ENCODE peak calls at places on chromosome 14, in four cellular contexts. V is coronary artery, I is sigmoid colon, R is prostate gland. F is an unnamed sample.

GRCh38 chr14:52119030-52119429 is 50.2 kb upstream of the NID2 start:
- DNase-seq in I (no peak), R (no peak), V (no peak), F (no peak)

GRCh38 chr14:68464716-68465115 is 328.2 kb downstream of the ZFP36L1 start:
- DNase-seq in I (no peak), V (no peak), R (no peak), F (peak)

GRCh38 chr14:34368115-34368970 is 93.7 kb downstream of the SPTSSA start:
- DNase-seq in I (no peak), V (no peak), R (no peak), F (no peak)

GRCh38 chr14:100446572-100446971 is 123.4 kb downstream of the SLC25A47 start:
- DNase-seq in R (no peak), I (no peak), V (no peak), F (no peak)

GRCh38 chr14:56996721-56997399 is 186.6 kb upstream of the OTX2 start:
- DNase-seq in I (no peak), V (no peak), R (no peak), F (no peak)

GRCh38 chr14:49659526-49660455 is 24.7 kb upstream of the DNAAF2 start:
- DNase-seq in R (no peak), I (no peak), V (no peak), F (no peak)

GRCh38 chr14:100159107-100159864 is at the start of gene DEGS2:
- DNase-seq in I (no peak), R (no peak), V (no peak), F (no peak)

GRCh38 chr14:59342516-59343484 is 122.4 kb downstream of the GPR135 start:
- DNase-seq in R (no peak), I (no peak), V (no peak), F (no peak)

GRCh38 chr14:74608959-74609611 is 3.0 kb downstream of the LTBP2 start:
- DNase-seq in R (peak), V (no peak), I (peak), F (peak)

GRCh38 chr14:62162998-62163589 is 400.9 kb downstream of the SNAPC1 start:
- DNase-seq in R (peak), I (no peak), V (no peak), F (no peak)

GRCh38 chr14:32205984-32206383 is 2.9 kb upstream of the RNU6-8 start:
- DNase-seq in V (no peak), I (no peak), R (no peak), F (no peak)

GRCh38 chr14:75438486-75439080 is 10.8 kb downstream of the JDP2 start:
- DNase-seq in R (no peak), I (peak), V (peak), F (no peak)

GRCh38 chr14:72714871-72715214 is 179.1 kb downstream of the DPF3 start:
- DNase-seq in V (no peak), I (peak), R (no peak), F (no peak)

GRCh38 chr14:31895206-31895605 is 181.9 kb upstream of the ARHGAP5 start:
- DNase-seq in I (no peak), V (no peak), R (no peak), F (no peak)

GRCh38 chr14:34501004-34501580 is 38.4 kb downstream of the EAPP start:
- DNase-seq in R (no peak), I (no peak), V (no peak), F (no peak)

GRCh38 chr14:75247286-75247922 is 31.2 kb upstream of the FOS start:
- DNase-seq in I (no peak), R (no peak), V (no peak), F (no peak)

GRCh38 chr14:101495284-101495683 is 66.0 kb upstream of the DIO3 start:
- DNase-seq in V (peak), R (no peak), I (peak), F (no peak)

GRCh38 chr14:42374332-42374731 is 767.7 kb downstream of the LRFN5 start:
- DNase-seq in V (no peak), R (no peak), I (no peak), F (no peak)

GRCh38 chr14:51041853-51042252 is 53.1 kb downstream of the TRIM9 start:
- DNase-seq in V (no peak), I (no peak), R (no peak), F (no peak)

GRCh38 chr14:50766338-50766886 is 64.5 kb downstream of the NIN start:
- DNase-seq in V (no peak), I (no peak), R (peak), F (no peak)

GRCh38 chr14:68137704-68138619 is 318.4 kb downstream of the RAD51B start:
- DNase-seq in I (peak), V (peak), R (no peak), F (peak)

GRCh38 chr14:74952195-74952665 is 3.2 kb downstream of the PGF start:
- DNase-seq in I (no peak), V (no peak), R (no peak), F (peak)

GRCh38 chr14:47438650-47439140 is 236.7 kb downstream of the MDGA2 start:
- DNase-seq in I (no peak), R (no peak), V (no peak), F (no peak)

GRCh38 chr14:81164167-81164774 is 56.5 kb downstream of the GTF2A1 start:
- DNase-seq in R (peak), V (no peak), I (no peak), F (no peak)

GRCh38 chr14:61569783-61570182 is 125.5 kb upstream of the HIF1A start:
- DNase-seq in R (no peak), V (no peak), I (peak), F (peak)

GRCh38 chr14:28666961-28667360 is 99.6 kb upstream of the FOXG1 start:
- DNase-seq in I (no peak), V (no peak), R (no peak), F (no peak)

GRCh38 chr14:79947440-79947839 is 263.9 kb downstream of the DIO2 start:
- DNase-seq in V (no peak), R (no peak), I (no peak), F (no peak)

GRCh38 chr14:89240414-89240813 is 176.6 kb downstream of the FOXN3 start:
- DNase-seq in I (no peak), V (no peak), R (no peak), F (no peak)

GRCh38 chr14:77822741-77823140 is 22.8 kb downstream of the ADCK1 start:
- DNase-seq in V (no peak), I (no peak), R (no peak), F (no peak)
- H3K27ac ChIP-seq in V (no peak), I (no peak), R (no peak), F (no peak)

GRCh38 chr14:97005908-97006307 is 208.7 kb downstream of the VRK1 start:
- DNase-seq in I (no peak), V (no peak), R (no peak), F (no peak)

GRCh38 chr14:97013878-97014277 is 216.7 kb downstream of the VRK1 start:
- DNase-seq in V (no peak), I (no peak), R (no peak), F (no peak)

DNA sequence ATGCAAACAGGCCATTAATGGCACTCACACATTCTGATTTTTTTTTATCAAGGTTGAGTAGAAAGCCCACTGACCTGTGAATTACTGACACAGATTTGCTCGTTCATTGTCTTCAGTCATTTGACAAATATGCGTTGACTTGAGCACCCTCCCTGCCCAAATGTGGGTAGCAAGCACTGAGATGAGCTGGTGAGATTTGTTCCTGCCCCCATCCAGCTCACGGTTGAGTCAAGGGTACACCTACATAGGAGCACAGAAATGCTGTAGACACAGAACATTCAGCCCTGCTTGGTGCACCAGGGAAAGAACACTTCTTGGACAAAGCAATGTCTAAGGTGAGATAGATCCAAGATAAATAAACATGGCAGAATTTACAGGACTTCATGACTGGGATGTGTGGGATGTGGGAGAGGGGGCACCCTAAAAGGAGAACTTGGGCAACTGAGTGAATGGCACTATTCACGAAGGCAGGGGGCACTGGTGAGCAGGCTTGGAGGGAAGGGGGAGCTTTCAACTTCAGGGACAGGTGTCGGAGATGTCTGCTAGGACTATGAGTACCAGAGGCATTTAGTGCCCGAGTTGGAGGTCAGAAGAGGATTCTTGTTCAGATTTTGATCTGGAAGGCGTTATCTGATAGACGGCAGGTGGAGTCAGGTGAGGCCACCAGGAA is 213.4 kb downstream of the VRK1 start:
- DNase-seq in I (no peak), R (no peak), V (no peak), F (no peak)
- TF ChIP-seq CTCF in I (no peak), R (no peak), V (no peak), F (no peak)

DNA sequence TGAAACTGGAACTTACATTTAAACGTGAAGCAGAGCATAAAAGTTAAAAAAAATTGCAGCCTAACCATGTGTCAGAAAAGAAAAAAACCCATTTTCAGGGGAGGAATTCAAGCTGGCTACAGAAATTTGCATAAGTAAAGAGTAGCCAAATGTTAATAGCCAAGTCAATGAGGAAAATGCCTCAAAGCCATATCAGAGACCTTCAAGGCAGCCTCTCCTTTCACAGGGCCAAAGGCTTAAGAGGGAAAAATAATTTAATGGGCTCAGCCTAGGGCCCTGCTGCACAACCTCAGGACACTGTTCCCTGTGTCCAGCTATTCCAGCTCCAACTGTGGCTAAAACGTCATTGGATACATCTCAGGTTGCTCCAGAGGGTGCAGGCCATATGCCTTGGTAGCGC is 749.5 kb downstream of the FLRT2 start:
- DNase-seq in R (no peak), V (no peak), I (no peak), F (no peak)
- H3K27ac ChIP-seq in R (no peak), V (no peak), I (no peak), F (no peak)

GRCh38 chr14:24273422-24273998 is 2.1 kb upstream of the RABGGTA start:
- DNase-seq in I (no peak), V (no peak), R (no peak), F (no peak)
- TF ChIP-seq CTCF in I (no peak), V (no peak), R (no peak), F (peak)

GRCh38 chr14:65352964-65353530 is 59.5 kb upstream of the FUT8 start:
- DNase-seq in R (no peak), I (no peak), V (no peak), F (peak)

GRCh38 chr14:65354715-65355114 is 57.8 kb upstream of the FUT8 start:
- DNase-seq in V (no peak), I (no peak), R (peak), F (no peak)

GRCh38 chr14:65354131-65354530 is 58.4 kb upstream of the FUT8 start:
- DNase-seq in R (no peak), I (no peak), V (no peak), F (no peak)

GRCh38 chr14:65349100-65349499 is 63.4 kb upstream of the FUT8 start:
- DNase-seq in R (no peak), I (no peak), V (no peak), F (no peak)

GRCh38 chr14:65351493-65352224 is 60.9 kb upstream of the FUT8 start:
- DNase-seq in R (no peak), I (no peak), V (no peak), F (no peak)
- H3K27ac ChIP-seq in R (no peak), I (no peak), V (no peak), F (no peak)

GRCh38 chr14:93206793-93207467 is at the start of the genes GON7 and UBR7:
- DNase-seq in I (peak), R (peak), V (peak), F (peak)

GRCh38 chr14:93212432-93212831 is 5.4 kb downstream of the UBR7 start:
- DNase-seq in R (no peak), I (no peak), V (no peak), F (no peak)

GRCh38 chr14:93207468-93208308 is 632 bp downstream of the UBR7 start:
- DNase-seq in R (no peak), V (no peak), I (peak), F (peak)
- TF ChIP-seq CTCF in R (no peak), V (no peak), I (no peak), F (peak)

DNA sequence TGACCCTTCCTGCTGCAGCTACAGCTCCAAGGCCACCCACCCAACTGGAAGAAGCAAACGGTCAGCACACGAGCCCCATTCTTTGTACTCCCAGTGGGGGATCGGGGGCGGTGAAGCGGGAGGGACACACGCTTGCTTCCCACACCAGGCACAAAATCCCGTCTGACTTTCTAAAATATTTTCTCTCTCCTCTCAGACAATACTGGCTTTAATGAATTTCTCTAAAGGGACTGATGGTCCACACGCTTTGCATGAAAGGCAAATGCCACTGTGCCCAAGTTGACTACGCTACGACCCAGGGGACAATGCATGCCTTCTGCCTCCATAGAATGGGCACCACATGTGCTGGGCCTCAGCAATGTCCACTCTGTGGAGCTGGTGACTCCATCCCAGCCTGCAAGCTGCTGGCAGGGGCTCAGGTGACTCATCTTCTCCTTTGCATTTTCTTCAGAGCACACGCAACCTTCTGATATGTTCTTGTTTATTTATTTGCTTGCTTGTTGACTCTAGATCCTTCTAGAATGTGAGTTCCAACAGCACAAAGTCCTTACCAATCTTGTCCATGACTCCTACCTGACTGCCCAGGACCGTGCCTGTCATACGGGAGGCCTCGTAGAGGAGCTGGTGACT is 15.6 kb downstream of the SYNE3 start:
- DNase-seq in R (no peak), I (no peak), V (no peak), F (no peak)
- H3K27ac ChIP-seq in R (no peak), I (peak), V (no peak), F (no peak)

GRCh38 chr14:22982477-22983245 is at the start of gene AJUBA:
- DNase-seq in I (peak), V (peak), R (peak), F (peak)
- TF ChIP-seq CTCF in I (no peak), V (no peak), R (no peak), F (no peak)

DNA sequence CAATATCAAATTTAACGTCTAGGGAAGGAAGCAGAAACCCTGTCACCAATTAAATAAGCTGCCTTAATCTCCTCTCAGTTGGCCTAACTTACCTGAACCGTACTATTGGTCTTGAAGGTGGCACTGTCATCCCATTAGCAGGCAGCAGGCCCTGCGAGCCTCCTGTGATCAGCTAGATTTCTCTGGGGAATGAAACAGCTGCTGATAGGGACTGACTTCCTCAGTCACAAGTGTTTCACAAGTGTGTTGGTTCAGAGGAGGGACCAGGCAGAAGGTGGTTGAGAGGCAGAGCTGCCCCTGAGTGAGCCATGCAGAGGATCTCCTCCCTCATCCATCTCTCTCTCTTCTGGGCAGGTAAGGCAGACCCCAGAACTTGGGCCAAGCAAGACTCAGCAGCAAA is 166.8 kb downstream of the DAD1 start:
- DNase-seq in R (no peak), V (no peak), I (no peak), F (no peak)
- H3K27ac ChIP-seq in R (no peak), V (no peak), I (no peak), F (no peak)

GRCh38 chr14:104244221-104245011 is 106.0 kb downstream of the KIF26A start:
- DNase-seq in V (peak), R (no peak), I (peak), F (peak)
- TF ChIP-seq CTCF in V (no peak), R (no peak), I (no peak), F (no peak)

F was measured in RWPE2.